ENCODE peak calls at places on chromosomes 3 and 15, in eight cellular contexts. F is AG04450, C is tibial artery, S is foreskin keratinocyte, E is endothelial cell of umbilical vein, U is PC-3, A is SK-N-SH, T is spleen. W is an unnamed sample.

GRCh38 chr3:157238527-157238926 is 78.6 kb upstream of the CCNL1 start:
- DNase-seq in F (no peak), C (no peak), S (no peak), E (no peak), U (no peak), A (no peak), T (no peak), W (no peak)

GRCh38 chr15:98562361-98562791 is 86.0 kb upstream of the IGF1R start:
- DNase-seq in F (no peak), C (no peak), S (peak), E (no peak), U (no peak), A (no peak), T (no peak), W (peak)

GRCh38 chr3:186315581-186316354 is 46.3 kb downstream of the DGKG start:
- DNase-seq in F (no peak), C (no peak), S (no peak), E (no peak), U (peak), A (no peak), T (no peak), W (no peak)

GRCh38 chr3:15630646-15631350 is 29.3 kb downstream of the BTD start:
- DNase-seq in F (no peak), C (no peak), S (peak), E (peak), U (peak), A (peak), T (no peak), W (no peak)

GRCh38 chr3:87206070-87206469 is 21.0 kb upstream of the CHMP2B start:
- DNase-seq in F (peak), C (no peak), S (peak), E (peak), U (peak), A (no peak), T (no peak), W (peak)

GRCh38 chr15:31278544-31279220 is 48.0 kb upstream of the KLF13 start:
- DNase-seq in F (no peak), C (peak), S (no peak), E (no peak), U (no peak), A (peak), T (peak), W (no peak)

GRCh38 chr15:82960766-82961165 is 8.2 kb upstream of the HOMER2 start:
- DNase-seq in F (no peak), C (no peak), S (no peak), E (no peak), U (no peak), A (no peak), T (no peak), W (no peak)

GRCh38 chr15:85073556-85074194 is 92.0 kb downstream of the PDE8A start:
- DNase-seq in F (no peak), C (no peak), S (peak), E (no peak), U (peak), A (no peak), T (no peak), W (peak)

GRCh38 chr3:161351330-161351729 is 20.0 kb downstream of the SPTSSB start:
- DNase-seq in F (no peak), C (no peak), S (peak), E (no peak), U (peak), A (no peak), T (no peak), W (no peak)

GRCh38 chr3:90180543-90180942 is 1073.1 kb downstream of the EPHA3 start:
- DNase-seq in F (no peak), C (no peak), S (no peak), E (no peak), U (no peak), A (no peak), T (no peak), W (no peak)

GRCh38 chr3:112333002-112333385 is at the start of gene CD200:
- DNase-seq in F (no peak), C (peak), S (no peak), E (peak), U (no peak), A (peak), T (peak), W (no peak)

GRCh38 chr3:163622384-163622783 is 1455.9 kb downstream of the SI start:
- DNase-seq in F (no peak), C (no peak), S (no peak), E (no peak), U (peak), A (peak), T (no peak), W (no peak)

GRCh38 chr3:152359385-152360248 is 90.9 kb downstream of the MBNL1 start:
- DNase-seq in F (no peak), C (no peak), S (peak), E (no peak), U (peak), A (no peak), T (no peak), W (peak)

GRCh38 chr3:16366-16765 is 180.2 kb upstream of the CHL1 start:
- DNase-seq in F (no peak), C (no peak), S (no peak), E (no peak), U (no peak), A (no peak), T (no peak), W (no peak)

GRCh38 chr3:141114179-141114745 is 63.1 kb downstream of the SPSB4 start:
- DNase-seq in F (no peak), C (peak), S (no peak), E (no peak), U (no peak), A (no peak), T (no peak), W (no peak)

GRCh38 chr3:108001457-108001856 is 89.4 kb downstream of the CD47 start:
- DNase-seq in F (no peak), C (no peak), S (peak), E (no peak), U (peak), A (no peak), T (no peak), W (peak)

GRCh38 chr15:40928975-40929729 is at the start of gene DLL4:
- DNase-seq in F (peak), C (peak), S (no peak), E (peak), U (peak), A (peak), T (peak), W (no peak)

GRCh38 chr3:126781889-126782491 is 78.0 kb downstream of the CHCHD6 start:
- DNase-seq in F (peak), C (no peak), S (peak), E (no peak), U (peak), A (peak), T (no peak), W (peak)

GRCh38 chr3:167798443-167798842 is 62.9 kb downstream of the SERPINI1 start:
- DNase-seq in F (no peak), C (no peak), S (no peak), E (no peak), U (no peak), A (no peak), T (no peak), W (no peak)

GRCh38 chr3:107521466-107522059 is 1.2 kb upstream of the BBX start:
- DNase-seq in F (no peak), C (no peak), S (no peak), E (no peak), U (no peak), A (no peak), T (no peak), W (no peak)

GRCh38 chr15:100766225-100767001 is 113.2 kb upstream of the ALDH1A3 start:
- DNase-seq in F (no peak), C (no peak), S (no peak), E (no peak), U (no peak), A (peak), T (peak), W (no peak)

GRCh38 chr3:123883656-123884257 is 375 bp downstream of the MYLK start:
- DNase-seq in F (no peak), C (no peak), S (no peak), E (no peak), U (no peak), A (no peak), T (no peak), W (no peak)

GRCh38 chr15:26731965-26732364 is 40.9 kb downstream of the GABRB3 start:
- DNase-seq in F (no peak), C (no peak), S (no peak), E (no peak), U (no peak), A (no peak), T (no peak), W (no peak)

GRCh38 chr3:24933401-24933800 is 438.8 kb upstream of the THRB start:
- DNase-seq in F (no peak), C (no peak), S (no peak), E (no peak), U (no peak), A (no peak), T (no peak), W (no peak)

GRCh38 chr3:130748981-130749380 is 2.4 kb upstream of the PIK3R4 start:
- DNase-seq in F (no peak), C (no peak), S (no peak), E (no peak), U (no peak), A (no peak), T (no peak), W (no peak)

GRCh38 chr3:147049901-147050300 is 356.4 kb downstream of the ZIC4 start:
- DNase-seq in F (no peak), C (no peak), S (no peak), E (no peak), U (no peak), A (no peak), T (no peak), W (no peak)

GRCh38 chr15:91853501-91853967 is at the start of gene SLCO3A1:
- DNase-seq in F (no peak), C (peak), S (no peak), E (peak), U (no peak), A (peak), T (no peak), W (no peak)

GRCh38 chr15:82537351-82537908 is 2.8 kb downstream of the RPS17 start:
- DNase-seq in F (no peak), C (no peak), S (no peak), E (no peak), U (no peak), A (no peak), T (no peak), W (no peak)

GRCh38 chr15:73571346-73571745 is 61.8 kb downstream of the NPTN start:
- DNase-seq in F (no peak), C (no peak), S (no peak), E (no peak), U (no peak), A (no peak), T (no peak), W (no peak)

GRCh38 chr15:61653110-61653509 is 407.1 kb downstream of the VPS13C start:
- DNase-seq in F (no peak), C (peak), S (no peak), E (no peak), U (no peak), A (no peak), T (no peak), W (no peak)

GRCh38 chr15:75228787-75229186 is 27.1 kb downstream of the C15orf39 start:
- DNase-seq in F (no peak), C (no peak), S (no peak), E (no peak), U (no peak), A (no peak), T (peak), W (no peak)

GRCh38 chr3:169886671-169887070 is 16.9 kb upstream of the LRRC31 start:
- DNase-seq in F (peak), C (peak), S (no peak), E (no peak), U (no peak), A (peak), T (no peak), W (no peak)

GRCh38 chr3:118480101-118480860 is 554.4 kb downstream of the IGSF11 start:
- DNase-seq in F (no peak), C (no peak), S (no peak), E (no peak), U (no peak), A (no peak), T (no peak), W (no peak)

GRCh38 chr15:28992996-28993719 is 107.4 kb downstream of the APBA2 start:
- DNase-seq in F (no peak), C (no peak), S (no peak), E (no peak), U (no peak), A (no peak), T (no peak), W (no peak)

DNA sequence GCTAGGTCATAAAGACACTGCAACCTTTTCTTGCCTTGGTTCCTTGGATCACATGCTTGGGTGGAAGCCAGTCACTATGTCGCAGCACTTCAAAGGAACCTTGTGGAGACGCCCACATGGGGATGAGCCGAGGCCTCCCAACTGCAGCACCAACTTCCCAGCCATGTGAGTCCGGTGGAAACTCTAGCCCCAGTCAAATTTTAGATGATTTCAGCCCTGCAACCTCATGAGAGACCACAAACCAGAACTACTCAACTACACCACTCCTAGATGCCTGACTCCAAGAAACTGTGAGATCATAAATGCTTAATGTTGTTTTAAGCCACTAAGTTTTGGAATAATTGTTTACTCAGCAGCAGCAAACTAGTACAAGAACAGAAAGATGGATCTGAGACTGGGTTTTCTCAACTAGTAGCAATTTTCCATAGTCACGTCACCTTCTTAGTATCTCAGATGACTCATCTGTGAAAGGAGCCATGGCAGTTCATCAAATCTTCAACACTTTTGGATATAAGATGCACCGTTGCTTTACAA is 86.5 kb downstream of the MB21D2 start:
- DNase-seq in F (peak), C (no peak), S (peak), E (no peak), U (peak), A (no peak), T (no peak), W (no peak)
- H3K27ac ChIP-seq in F (peak), C (no peak), S (peak), E (no peak), U (peak), A (peak), T (no peak), W (no peak)

GRCh38 chr15:45657769-45658545 is 23.1 kb downstream of the SQOR start:
- DNase-seq in F (no peak), C (no peak), S (no peak), E (no peak), U (no peak), A (no peak), T (no peak), W (no peak)
- H3K27ac ChIP-seq in F (no peak), C (no peak), S (no peak), E (no peak), U (no peak), A (no peak), T (no peak), W (no peak)

GRCh38 chr3:65858749-65859148 is 180.0 kb downstream of the MAGI1 start:
- DNase-seq in F (no peak), C (no peak), S (no peak), E (no peak), U (no peak), A (no peak), T (no peak), W (no peak)

GRCh38 chr3:65857327-65857726 is 181.4 kb downstream of the MAGI1 start:
- DNase-seq in F (no peak), C (no peak), S (no peak), E (no peak), U (no peak), A (no peak), T (no peak), W (no peak)

GRCh38 chr3:65856907-65857306 is 181.8 kb downstream of the MAGI1 start:
- DNase-seq in F (no peak), C (no peak), S (no peak), E (peak), U (no peak), A (no peak), T (no peak), W (no peak)

GRCh38 chr3:65864357-65864904 is 174.3 kb downstream of the MAGI1 start:
- DNase-seq in F (no peak), C (no peak), S (no peak), E (no peak), U (no peak), A (no peak), T (no peak), W (no peak)

GRCh38 chr3:65861718-65862117 is 177.0 kb downstream of the MAGI1 start:
- DNase-seq in F (no peak), C (no peak), S (no peak), E (no peak), U (no peak), A (no peak), T (no peak), W (no peak)
- H3K27ac ChIP-seq in F (no peak), C (no peak), S (no peak), E (no peak), U (no peak), A (no peak), T (no peak), W (no peak)

DNA sequence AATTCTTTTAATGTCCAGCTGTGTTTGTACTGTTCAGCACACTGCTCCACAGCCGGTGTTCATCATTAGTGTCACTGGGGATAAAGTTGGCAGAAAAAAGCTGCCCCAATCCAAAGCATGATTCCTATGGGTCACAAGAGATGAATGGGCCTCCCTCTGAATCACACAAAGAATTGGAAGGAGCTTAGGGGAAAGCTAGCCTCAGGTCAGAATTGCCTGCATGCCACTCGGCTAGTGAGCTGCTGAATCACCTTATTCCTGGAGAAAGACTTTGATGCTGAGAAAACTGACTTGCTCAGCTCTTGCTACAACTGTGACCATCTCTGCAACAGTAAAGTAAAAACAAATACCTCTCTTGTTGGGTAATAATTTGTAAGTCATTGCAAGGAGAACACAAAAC is 3.5 kb downstream of the CCK start:
- DNase-seq in F (peak), C (no peak), S (peak), E (no peak), U (peak), A (no peak), T (no peak), W (peak)
- H3K27ac ChIP-seq in F (no peak), C (no peak), S (no peak), E (no peak), U (no peak), A (no peak), T (no peak), W (peak)

DNA sequence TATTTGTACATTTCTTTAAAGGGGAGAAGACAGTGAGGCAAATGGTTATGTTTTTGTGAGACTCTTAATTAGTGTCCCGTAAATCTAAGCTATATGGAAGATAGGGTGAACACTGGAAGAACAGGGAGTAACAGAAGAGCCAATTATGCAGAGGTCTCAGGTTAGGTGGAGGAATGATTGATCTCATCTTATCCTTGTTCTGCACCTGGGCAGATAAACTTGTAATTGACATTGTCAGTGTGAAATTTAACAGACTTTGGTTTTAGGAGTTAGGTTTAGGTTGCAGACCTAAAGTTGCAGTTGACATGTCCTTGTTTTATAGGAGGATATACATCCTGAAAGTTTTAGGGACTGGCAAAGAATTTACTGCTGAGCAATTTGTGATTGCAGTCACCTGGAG is 3.1 kb upstream of the TWF2 start:
- DNase-seq in F (no peak), C (no peak), S (no peak), E (no peak), U (no peak), A (no peak), T (no peak), W (no peak)
- H3K27ac ChIP-seq in F (no peak), C (no peak), S (no peak), E (no peak), U (no peak), A (no peak), T (no peak), W (no peak)

GRCh38 chr3:9392041-9392440 is 5.4 kb upstream of the SETD5 start:
- DNase-seq in F (no peak), C (no peak), S (no peak), E (no peak), U (no peak), A (no peak), T (no peak), W (no peak)
- H3K27ac ChIP-seq in F (no peak), C (no peak), S (no peak), E (no peak), U (no peak), A (peak), T (peak), W (peak)

DNA sequence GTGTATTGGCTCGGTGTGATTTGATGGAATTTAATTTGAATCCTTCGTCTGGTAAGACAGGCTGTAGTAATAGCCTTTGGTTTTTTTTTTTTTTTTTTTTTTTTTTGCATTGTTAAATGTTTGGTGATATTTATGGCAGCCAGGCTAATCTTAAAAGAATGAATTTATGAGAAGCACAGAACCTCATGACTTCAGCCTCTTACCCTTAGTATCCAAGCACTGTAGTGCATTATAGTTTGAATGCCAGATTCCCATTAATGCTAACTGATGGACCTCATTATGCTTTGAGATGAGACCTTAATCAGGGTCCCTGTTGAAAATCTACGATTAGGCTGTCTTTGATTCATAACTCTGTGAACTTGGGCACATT is 110.6 kb upstream of the SAMMSON start:
- DNase-seq in F (no peak), C (no peak), S (no peak), E (no peak), U (no peak), A (no peak), T (no peak), W (no peak)
- H3K27ac ChIP-seq in F (no peak), C (no peak), S (no peak), E (no peak), U (no peak), A (no peak), T (no peak), W (no peak)